ENCODE peak calls at places on chromosome 11, in six cellular contexts. D is endothelial cell of umbilical vein, V is HCT116, X is upper lobe of left lung, L is tibial nerve, R is IMR-90. H is an unnamed sample.

GRCh38 chr11:14506532-14506931 is 6.9 kb upstream of the COPB1 start:
- DNase-seq in R (peak), L (no peak), V (no peak), X (no peak), D (no peak), H (no peak)

GRCh38 chr11:34274712-34275398 is 83.0 kb downstream of the ABTB2 start:
- DNase-seq in D (no peak), L (peak), R (peak), X (peak), V (peak), H (no peak)

GRCh38 chr11:69841859-69842698 is 22.9 kb upstream of the FGF3 start:
- DNase-seq in X (no peak), V (peak), L (no peak), D (no peak), R (peak), H (peak)

GRCh38 chr11:58024601-58025091 is 965 bp downstream of the OR9Q1 start:
- DNase-seq in V (no peak), X (peak), R (peak), L (peak), D (peak), H (no peak)

GRCh38 chr11:18491924-18492323 is 34.8 kb downstream of the TSG101 start:
- DNase-seq in D (no peak), L (no peak), R (peak), X (no peak), V (no peak), H (no peak)

GRCh38 chr11:58965246-58965985 is 26.1 kb downstream of the GLYATL1 start:
- DNase-seq in V (no peak), X (no peak), L (no peak), D (no peak), R (peak), H (no peak)

GRCh38 chr11:61019818-61020405 is 48.4 kb downstream of the CD6 start:
- DNase-seq in L (no peak), X (no peak), R (no peak), D (no peak), V (no peak), H (no peak)

GRCh38 chr11:33608386-33608785 is 92.2 kb downstream of the C11orf91 start:
- DNase-seq in D (no peak), V (no peak), R (no peak), X (no peak), L (no peak), H (no peak)

GRCh38 chr11:69882270-69882608 is 63.0 kb upstream of the FGF3 start:
- DNase-seq in V (no peak), L (no peak), R (no peak), X (no peak), D (no peak), H (no peak)

GRCh38 chr11:27553186-27553585 is 46.6 kb upstream of the LIN7C start:
- DNase-seq in X (no peak), D (no peak), R (no peak), V (no peak), L (no peak), H (no peak)

GRCh38 chr11:29809121-29809520 is 207.7 kb downstream of the KCNA4 start:
- DNase-seq in X (no peak), L (no peak), V (no peak), R (no peak), D (no peak), H (no peak)

GRCh38 chr11:110918351-110918750 is 206.1 kb upstream of the ARHGAP20 start:
- DNase-seq in V (no peak), D (no peak), R (no peak), L (no peak), X (no peak), H (no peak)

GRCh38 chr11:24391165-24391564 is 105.7 kb upstream of the LUZP2 start:
- DNase-seq in V (no peak), R (peak), X (no peak), L (no peak), D (no peak), H (no peak)

GRCh38 chr11:133910101-133910500 is 46.7 kb downstream of the IGSF9B start:
- DNase-seq in R (no peak), L (no peak), D (no peak), V (no peak), X (no peak), H (no peak)

GRCh38 chr11:35747638-35748037 is 85.1 kb downstream of the TRIM44 start:
- DNase-seq in L (no peak), R (no peak), X (no peak), D (no peak), V (no peak), H (no peak)

GRCh38 chr11:95111923-95112540 is 22.4 kb downstream of the ENDOD1 start:
- DNase-seq in V (no peak), D (no peak), R (no peak), X (no peak), L (no peak), H (no peak)

GRCh38 chr11:70331901-70332300 is 61.4 kb downstream of the PPFIA1 start:
- DNase-seq in D (no peak), V (no peak), R (no peak), L (no peak), X (no peak), H (no peak)

GRCh38 chr11:73439002-73439843 is 63.0 kb downstream of the RELT start:
- DNase-seq in R (peak), D (no peak), X (no peak), V (no peak), L (no peak), H (no peak)

DNA sequence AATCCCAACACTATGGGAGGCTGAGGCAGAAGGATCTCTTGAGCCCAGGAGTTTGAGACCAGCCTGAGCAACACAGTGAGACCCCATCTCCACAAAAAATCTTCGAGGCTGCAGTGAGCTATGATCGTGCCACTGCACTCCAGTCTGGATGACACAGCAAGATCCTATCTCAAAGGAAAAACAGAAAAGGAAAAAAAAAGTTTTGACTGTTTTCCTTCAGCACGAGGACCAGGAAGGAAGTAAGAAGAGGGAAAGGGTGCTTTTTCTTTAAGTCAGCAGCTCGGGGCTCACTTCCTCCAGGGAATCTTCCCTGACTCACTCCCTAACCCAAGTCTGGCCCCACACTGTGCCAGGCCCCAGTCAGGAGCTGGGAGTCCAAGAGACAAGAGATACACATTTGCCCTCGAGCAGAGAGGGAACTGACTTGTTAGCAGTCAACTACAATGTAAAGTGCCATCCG is 14.2 kb downstream of the ARRB1 start:
- DNase-seq in D (peak), X (peak), L (no peak), V (no peak), R (peak), H (peak)
- TF ChIP-seq POLR2A in D (no peak), X (no peak), L (no peak), V (no peak), R (no peak), H (no peak)

DNA sequence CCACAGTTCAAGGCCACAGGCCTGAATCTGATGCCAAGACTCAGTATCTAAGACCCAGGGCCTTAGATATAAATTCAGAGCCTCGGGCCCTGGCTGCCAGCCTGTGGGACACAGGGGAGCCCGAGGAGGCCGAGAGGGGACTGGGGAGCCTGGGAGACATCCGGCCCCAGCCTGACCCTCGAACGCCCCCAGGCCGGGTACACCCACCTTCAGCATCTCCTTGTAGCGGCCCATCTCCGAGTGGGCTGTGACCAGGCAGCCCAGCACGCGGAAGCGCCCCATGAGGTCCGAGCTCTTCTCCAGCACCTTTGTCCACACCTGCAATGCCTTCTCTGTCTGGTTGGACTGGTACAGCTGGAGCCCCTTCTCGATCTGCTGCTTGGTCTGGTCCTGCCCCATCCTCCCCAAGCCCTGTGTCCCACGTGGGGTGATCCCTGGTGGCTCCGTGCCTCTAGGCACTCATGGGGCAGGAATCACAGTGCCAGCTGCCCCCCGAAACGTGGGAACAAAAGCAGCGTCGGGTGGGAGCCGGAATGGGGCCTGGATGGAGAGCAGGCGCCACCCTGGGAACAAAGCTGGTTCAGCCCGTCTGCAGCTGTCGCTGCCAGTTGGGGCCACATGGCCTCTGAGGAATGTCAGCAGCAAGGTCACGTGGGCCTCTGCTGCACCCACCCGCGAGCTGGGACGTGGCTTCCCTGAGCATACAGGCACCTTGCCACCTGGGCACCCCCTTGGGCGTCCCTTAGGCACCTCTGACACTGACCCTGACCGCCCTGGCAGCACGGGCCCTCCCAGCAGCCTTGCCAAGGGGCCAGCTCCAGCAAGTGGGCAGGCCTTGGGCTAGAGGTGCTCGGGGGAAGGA is at the start of gene RAPSN:
- DNase-seq in R (no peak), D (no peak), X (no peak), L (no peak), V (no peak), H (no peak)
- TF ChIP-seq POLR2A in R (no peak), D (no peak), X (no peak), L (no peak), V (no peak), H (no peak)

GRCh38 chr11:114059278-114059983 is at the start of gene ZBTB16:
- DNase-seq in L (peak), V (no peak), X (peak), R (no peak), D (peak), H (peak)
- TF ChIP-seq POLR2A in L (peak), V (no peak), X (peak), R (no peak), D (no peak), H (peak)

DNA sequence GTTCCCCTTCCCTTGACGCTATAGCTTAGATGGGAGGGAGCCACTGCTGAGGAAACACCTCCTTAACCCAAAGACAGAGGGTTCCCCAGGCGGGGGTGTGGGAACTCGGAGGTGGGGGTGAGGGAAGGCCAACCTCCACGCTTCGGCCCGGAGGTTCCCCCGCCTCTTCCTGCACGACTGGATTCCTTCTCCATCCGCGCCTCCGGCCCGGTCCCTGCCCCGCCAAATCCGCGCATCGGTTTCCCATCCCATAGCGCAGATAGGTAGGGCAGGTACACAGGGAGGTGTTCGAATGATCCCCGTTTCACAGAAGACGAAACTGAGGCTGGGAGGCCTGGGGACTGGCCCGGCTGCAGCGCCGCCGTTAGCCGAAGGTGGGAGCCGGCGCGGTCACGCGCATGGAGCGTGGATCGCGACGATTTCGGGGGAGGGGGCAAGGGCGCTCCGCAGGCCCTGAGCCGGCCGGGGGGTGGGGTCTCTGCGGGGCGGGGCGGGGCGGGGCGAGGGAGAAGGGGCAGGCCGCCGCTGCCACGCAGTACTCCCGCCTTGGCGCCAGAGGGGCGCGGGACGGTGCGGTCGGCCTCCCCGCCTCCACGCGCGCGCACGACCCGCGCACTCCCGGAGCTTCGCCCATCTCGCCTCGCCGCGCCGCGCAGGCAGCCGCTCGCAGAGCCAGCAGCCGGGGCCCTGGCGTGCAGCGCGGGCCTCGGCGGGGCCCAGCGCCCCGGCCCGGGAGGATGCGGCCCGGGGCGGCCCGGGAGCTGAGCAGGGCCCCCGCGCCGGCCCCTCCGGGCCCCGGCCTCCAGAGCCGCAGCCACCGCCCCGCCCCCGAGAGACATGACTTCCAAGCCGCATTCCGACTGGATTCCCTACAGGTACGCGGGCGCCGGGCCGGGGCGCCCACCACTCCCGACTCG is at the start of gene TUB:
- DNase-seq in X (no peak), V (no peak), D (no peak), R (no peak), L (no peak), H (no peak)
- TF ChIP-seq POLR2A in X (no peak), V (no peak), D (no peak), R (no peak), L (no peak), H (no peak)